ENCODE peak calls at places on chromosomes 11 and 22, in five cellular contexts. M is OCI-LY7; X is activated T-cell treated with anti-CD3 and anti-CD28 coated beads, Interleukin-2, amount 50 U/mL, for 1 hour; J is AG10803; F is HEK293T. B is an unnamed sample.

GRCh38 chr11:27423125-27423524 is 49.5 kb downstream of the LGR4 start:
- DNase-seq in M (no peak), X (no peak), J (peak), F (peak), B (no peak)

GRCh38 chr11:75786101-75786736 is 17.6 kb downstream of the DGAT2 start:
- DNase-seq in M (no peak), X (no peak), J (no peak), F (no peak), B (no peak)

GRCh38 chr11:83549984-83550667 is 264.0 kb upstream of the CCDC90B start:
- DNase-seq in M (no peak), X (no peak), J (no peak), F (no peak), B (no peak)

GRCh38 chr11:118656563-118657165 is 22.8 kb downstream of the TREH start:
- DNase-seq in M (no peak), X (no peak), J (no peak), F (no peak), B (no peak)

GRCh38 chr22:46923394-46923793 is 160.9 kb downstream of the TBC1D22A start:
- DNase-seq in M (no peak), X (no peak), J (no peak), F (no peak), B (no peak)

GRCh38 chr11:13110929-13111812 is 102.1 kb downstream of the RASSF10 start:
- DNase-seq in M (no peak), X (no peak), J (no peak), F (no peak), B (peak)

GRCh38 chr11:35126000-35126878 is 12.7 kb upstream of the CD44 start:
- DNase-seq in M (peak), X (no peak), J (no peak), F (no peak), B (no peak)

GRCh38 chr11:87239531-87239930 is 201.8 kb downstream of the TMEM135 start:
- DNase-seq in M (no peak), X (no peak), J (no peak), F (no peak), B (no peak)

GRCh38 chr11:102280237-102280833 is 36.9 kb upstream of the BIRC3 start:
- DNase-seq in M (no peak), X (no peak), J (no peak), F (peak), B (no peak)

GRCh38 chr11:75896843-75897419 is 81.9 kb downstream of the UVRAG start:
- DNase-seq in M (peak), X (no peak), J (peak), F (peak), B (peak)

GRCh38 chr22:38352436-38352835 is 35.2 kb upstream of the CSNK1E start:
- DNase-seq in M (no peak), X (no peak), J (no peak), F (no peak), B (no peak)

GRCh38 chr11:50247309-50247874 is 214.7 kb downstream of the OR4C45 start:
- DNase-seq in M (no peak), X (no peak), J (no peak), F (no peak), B (no peak)

GRCh38 chr22:48821346-48822186 is 1006.1 kb downstream of the BRD1 start:
- DNase-seq in M (no peak), X (no peak), J (no peak), F (no peak), B (no peak)

GRCh38 chr11:19455731-19456130 is 215.0 kb upstream of the E2F8 start:
- DNase-seq in M (no peak), X (no peak), J (no peak), F (no peak), B (no peak)

GRCh38 chr11:67301951-67302516 is 1.3 kb upstream of the SSH3 start:
- DNase-seq in M (no peak), X (no peak), J (peak), F (peak), B (no peak)

GRCh38 chr22:37044634-37045625 is 6.6 kb upstream of the KCTD17 start:
- DNase-seq in M (no peak), X (no peak), J (no peak), F (no peak), B (no peak)

B was measured in HT1080.